ENCODE peak calls at places on chromosomes 7 and 10, in eight cellular contexts. One of them, this sample, is unnamed.

GRCh38 chr10:124125305-124126116 is 32.1 kb upstream of the CHST15 start:
- DNase-seq in Panc1: no peak
- DNase-seq in left ventricle myocardium inferior: no peak
- DNase-seq in dorsolateral prefrontal cortex: no peak
- DNase-seq in tibial artery: no peak
- DNase-seq in OCI-LY7: peak; percentile 82
- DNase-seq in brain microvascular endothelial cell: no peak
- DNase-seq in vagina: no peak
- DNase-seq in this sample: no peak

GRCh38 chr10:110013615-110014293 is 6.0 kb downstream of the ADD3 start:
- DNase-seq in vagina: no peak
- DNase-seq in tibial artery: no peak
- DNase-seq in left ventricle myocardium inferior: no peak
- DNase-seq in dorsolateral prefrontal cortex: no peak
- DNase-seq in Panc1: no peak
- DNase-seq in OCI-LY7: no peak
- DNase-seq in brain microvascular endothelial cell: no peak
- DNase-seq in this sample: peak; percentile 2

GRCh38 chr10:1673568-1674345 is 63.6 kb downstream of the ADARB2 start:
- DNase-seq in left ventricle myocardium inferior: no peak
- DNase-seq in Panc1: no peak
- DNase-seq in OCI-LY7: no peak
- DNase-seq in dorsolateral prefrontal cortex: no peak
- DNase-seq in vagina: no peak
- DNase-seq in tibial artery: peak; percentile 31
- DNase-seq in brain microvascular endothelial cell: no peak
- DNase-seq in this sample: no peak

GRCh38 chr10:124541076-124541903 is 79.7 kb downstream of the LHPP start:
- DNase-seq in brain microvascular endothelial cell: no peak
- DNase-seq in Panc1: no peak
- DNase-seq in left ventricle myocardium inferior: no peak
- DNase-seq in OCI-LY7: no peak
- DNase-seq in tibial artery: no peak
- DNase-seq in dorsolateral prefrontal cortex: no peak
- DNase-seq in vagina: no peak
- DNase-seq in this sample: no peak

GRCh38 chr10:100730739-100731602 is 14.4 kb upstream of the PAX2 start:
- DNase-seq in Panc1: no peak
- DNase-seq in dorsolateral prefrontal cortex: no peak
- DNase-seq in tibial artery: no peak
- DNase-seq in vagina: no peak
- DNase-seq in left ventricle myocardium inferior: no peak
- DNase-seq in OCI-LY7: no peak
- DNase-seq in brain microvascular endothelial cell: peak; percentile 31
- DNase-seq in this sample: no peak

GRCh38 chr10:46319383-46319782 is 32.6 kb downstream of the ANTXRL start:
- DNase-seq in tibial artery: no peak
- DNase-seq in brain microvascular endothelial cell: no peak
- DNase-seq in OCI-LY7: no peak
- DNase-seq in Panc1: no peak
- DNase-seq in dorsolateral prefrontal cortex: no peak
- DNase-seq in vagina: no peak
- DNase-seq in left ventricle myocardium inferior: no peak
- DNase-seq in this sample: no peak

GRCh38 chr10:100743626-100744135 is 1.7 kb upstream of the PAX2 start:
- DNase-seq in Panc1: no peak
- DNase-seq in left ventricle myocardium inferior: no peak
- DNase-seq in vagina: no peak
- DNase-seq in tibial artery: no peak
- DNase-seq in OCI-LY7: peak; percentile 70
- DNase-seq in brain microvascular endothelial cell: no peak
- DNase-seq in dorsolateral prefrontal cortex: no peak
- DNase-seq in this sample: no peak

GRCh38 chr10:104923501-104923900 is 282.4 kb downstream of the SORCS3 start:
- DNase-seq in Panc1: no peak
- DNase-seq in dorsolateral prefrontal cortex: no peak
- DNase-seq in left ventricle myocardium inferior: no peak
- DNase-seq in brain microvascular endothelial cell: no peak
- DNase-seq in vagina: no peak
- DNase-seq in tibial artery: no peak
- DNase-seq in OCI-LY7: no peak
- DNase-seq in this sample: no peak

GRCh38 chr10:3678629-3679227 is 106.3 kb downstream of the KLF6 start:
- DNase-seq in left ventricle myocardium inferior: no peak
- DNase-seq in Panc1: no peak
- DNase-seq in tibial artery: no peak
- DNase-seq in vagina: no peak
- DNase-seq in OCI-LY7: no peak
- DNase-seq in dorsolateral prefrontal cortex: no peak
- DNase-seq in brain microvascular endothelial cell: no peak
- DNase-seq in this sample: no peak
- H3K27ac ChIP-seq in left ventricle myocardium inferior: no peak overlapping the region
- H3K27ac ChIP-seq in Panc1: no peak overlapping the region
- H3K27ac ChIP-seq in tibial artery: no peak overlapping the region
- H3K27ac ChIP-seq in vagina: no peak overlapping the region
- H3K27ac ChIP-seq in OCI-LY7: no peak overlapping the region
- H3K27ac ChIP-seq in dorsolateral prefrontal cortex: no peak overlapping the region
- H3K27ac ChIP-seq in brain microvascular endothelial cell: no peak overlapping the region
- H3K27ac ChIP-seq in this sample: no peak overlapping the region

DNA sequence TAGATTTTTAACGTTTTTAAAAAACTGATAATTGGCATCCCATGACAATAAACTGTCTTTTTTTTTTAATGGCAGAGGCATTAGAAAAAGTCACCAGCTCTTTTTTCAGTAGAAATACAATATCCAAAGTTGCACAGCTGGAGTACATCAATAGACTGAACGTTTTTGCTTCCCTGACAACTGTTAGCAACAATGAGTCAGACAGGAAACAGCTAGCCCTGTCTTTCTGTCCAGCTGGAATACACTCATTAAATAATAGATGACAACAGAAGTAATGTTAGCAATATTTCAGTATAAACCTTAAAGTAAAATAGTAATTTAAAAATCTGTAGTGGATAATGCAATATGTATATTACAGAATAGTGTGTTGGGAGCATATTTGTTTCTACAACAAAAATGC is 173.5 kb downstream of the SLC16A9 start:
- DNase-seq in tibial artery: no peak
- DNase-seq in brain microvascular endothelial cell: peak; percentile 83
- DNase-seq in OCI-LY7: no peak
- DNase-seq in left ventricle myocardium inferior: no peak
- DNase-seq in vagina: no peak
- DNase-seq in Panc1: no peak
- DNase-seq in dorsolateral prefrontal cortex: no peak
- DNase-seq in this sample: no peak
- H3K27ac ChIP-seq in tibial artery: peak overlapping the region; percentile 64
- H3K27ac ChIP-seq in brain microvascular endothelial cell: peak overlapping the region; percentile 80
- H3K27ac ChIP-seq in OCI-LY7: no peak overlapping the region
- H3K27ac ChIP-seq in left ventricle myocardium inferior: peak overlapping the region; percentile 81
- H3K27ac ChIP-seq in vagina: peak overlapping the region; percentile 77
- H3K27ac ChIP-seq in Panc1: no peak overlapping the region
- H3K27ac ChIP-seq in dorsolateral prefrontal cortex: no peak overlapping the region
- H3K27ac ChIP-seq in this sample: no peak overlapping the region

DNA sequence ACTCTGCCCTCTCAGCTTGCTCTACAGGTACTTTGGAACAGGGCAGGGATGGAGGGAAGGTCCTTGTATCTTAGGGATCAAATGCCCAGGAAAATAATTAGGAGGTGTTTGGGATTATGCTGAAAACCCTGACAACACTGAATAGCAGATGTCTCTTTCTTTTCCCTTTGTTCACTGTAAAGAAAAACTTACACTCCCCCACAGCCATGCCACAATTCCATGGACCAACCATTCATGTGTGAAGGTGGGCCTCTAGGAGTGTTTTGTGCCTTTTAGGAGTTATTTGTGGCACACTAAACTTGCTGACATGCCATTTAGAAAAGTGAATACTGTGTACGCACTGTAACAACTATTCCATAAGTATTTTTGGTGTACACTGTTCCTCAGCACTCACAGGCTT is 108.1 kb downstream of the SNX10 start:
- DNase-seq in OCI-LY7: no peak
- DNase-seq in Panc1: no peak
- DNase-seq in left ventricle myocardium inferior: no peak
- DNase-seq in dorsolateral prefrontal cortex: no peak
- DNase-seq in tibial artery: no peak
- DNase-seq in brain microvascular endothelial cell: no peak
- DNase-seq in vagina: no peak
- DNase-seq in this sample: no peak
- H3K27ac ChIP-seq in OCI-LY7: peak overlapping the region; percentile 94
- H3K27ac ChIP-seq in Panc1: no peak overlapping the region
- H3K27ac ChIP-seq in left ventricle myocardium inferior: no peak overlapping the region
- H3K27ac ChIP-seq in dorsolateral prefrontal cortex: no peak overlapping the region
- H3K27ac ChIP-seq in tibial artery: no peak overlapping the region
- H3K27ac ChIP-seq in brain microvascular endothelial cell: no peak overlapping the region
- H3K27ac ChIP-seq in vagina: no peak overlapping the region
- H3K27ac ChIP-seq in this sample: no peak overlapping the region

GRCh38 chr7:34123316-34123715 is 218.0 kb downstream of the BMPER start:
- DNase-seq in OCI-LY7: no peak
- DNase-seq in dorsolateral prefrontal cortex: no peak
- DNase-seq in tibial artery: no peak
- DNase-seq in Panc1: no peak
- DNase-seq in brain microvascular endothelial cell: no peak
- DNase-seq in vagina: no peak
- DNase-seq in left ventricle myocardium inferior: no peak
- DNase-seq in this sample: no peak

GRCh38 chr7:34128762-34129161 is 223.4 kb downstream of the BMPER start:
- DNase-seq in vagina: no peak
- DNase-seq in Panc1: no peak
- DNase-seq in OCI-LY7: no peak
- DNase-seq in tibial artery: no peak
- DNase-seq in dorsolateral prefrontal cortex: no peak
- DNase-seq in brain microvascular endothelial cell: peak; percentile 81
- DNase-seq in left ventricle myocardium inferior: no peak
- DNase-seq in this sample: no peak

GRCh38 chr7:34130558-34131285 is 225.4 kb downstream of the BMPER start:
- DNase-seq in tibial artery: no peak
- DNase-seq in left ventricle myocardium inferior: no peak
- DNase-seq in OCI-LY7: no peak
- DNase-seq in vagina: no peak
- DNase-seq in Panc1: no peak
- DNase-seq in dorsolateral prefrontal cortex: no peak
- DNase-seq in brain microvascular endothelial cell: no peak
- DNase-seq in this sample: no peak

GRCh38 chr7:34121366-34121765 is 216.0 kb downstream of the BMPER start:
- DNase-seq in Panc1: no peak
- DNase-seq in dorsolateral prefrontal cortex: no peak
- DNase-seq in left ventricle myocardium inferior: no peak
- DNase-seq in brain microvascular endothelial cell: no peak
- DNase-seq in OCI-LY7: no peak
- DNase-seq in tibial artery: no peak
- DNase-seq in vagina: no peak
- DNase-seq in this sample: no peak

DNA sequence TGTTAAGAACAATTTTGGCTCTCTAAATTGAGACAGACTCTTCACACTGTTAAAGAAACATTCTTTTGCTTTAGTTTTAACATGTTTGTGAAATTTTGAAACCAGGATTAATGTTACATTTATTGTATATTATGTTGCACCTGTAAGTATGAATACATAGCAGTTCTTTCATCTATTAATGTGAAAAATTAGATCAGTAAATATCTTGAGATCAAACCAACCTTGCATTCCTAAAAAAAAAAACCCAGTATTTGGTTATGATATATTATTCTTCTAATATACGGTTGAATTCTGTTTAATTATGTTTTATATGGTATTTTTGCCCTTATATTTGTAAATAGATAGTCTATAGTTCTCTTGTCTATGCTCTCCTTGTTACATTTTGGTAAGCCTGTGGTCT is 219.4 kb downstream of the BMPER start:
- DNase-seq in dorsolateral prefrontal cortex: no peak
- DNase-seq in OCI-LY7: no peak
- DNase-seq in left ventricle myocardium inferior: no peak
- DNase-seq in Panc1: no peak
- DNase-seq in brain microvascular endothelial cell: no peak
- DNase-seq in vagina: no peak
- DNase-seq in tibial artery: no peak
- DNase-seq in this sample: no peak
- H3K27ac ChIP-seq in dorsolateral prefrontal cortex: no peak overlapping the region
- H3K27ac ChIP-seq in OCI-LY7: no peak overlapping the region
- H3K27ac ChIP-seq in left ventricle myocardium inferior: no peak overlapping the region
- H3K27ac ChIP-seq in Panc1: no peak overlapping the region
- H3K27ac ChIP-seq in brain microvascular endothelial cell: no peak overlapping the region
- H3K27ac ChIP-seq in vagina: no peak overlapping the region
- H3K27ac ChIP-seq in tibial artery: no peak overlapping the region
- H3K27ac ChIP-seq in this sample: no peak overlapping the region

GRCh38 chr10:33084388-33084896 is 126.4 kb upstream of the ITGB1 start:
- DNase-seq in dorsolateral prefrontal cortex: no peak
- DNase-seq in left ventricle myocardium inferior: no peak
- DNase-seq in brain microvascular endothelial cell: no peak
- DNase-seq in tibial artery: no peak
- DNase-seq in OCI-LY7: no peak
- DNase-seq in Panc1: no peak
- DNase-seq in vagina: no peak
- DNase-seq in this sample: no peak
- H3K27ac ChIP-seq in dorsolateral prefrontal cortex: no peak overlapping the region
- H3K27ac ChIP-seq in left ventricle myocardium inferior: no peak overlapping the region
- H3K27ac ChIP-seq in brain microvascular endothelial cell: no peak overlapping the region
- H3K27ac ChIP-seq in tibial artery: no peak overlapping the region
- H3K27ac ChIP-seq in OCI-LY7: no peak overlapping the region
- H3K27ac ChIP-seq in Panc1: no peak overlapping the region
- H3K27ac ChIP-seq in vagina: no peak overlapping the region
- H3K27ac ChIP-seq in this sample: no peak overlapping the region

GRCh38 chr7:30252885-30253795 is 31.3 kb upstream of the ZNRF2 start:
- DNase-seq in left ventricle myocardium inferior: peak; percentile 66
- DNase-seq in dorsolateral prefrontal cortex: peak; percentile 48
- DNase-seq in brain microvascular endothelial cell: peak; percentile 31
- DNase-seq in Panc1: no peak
- DNase-seq in tibial artery: peak; percentile 71
- DNase-seq in OCI-LY7: no peak
- DNase-seq in vagina: no peak
- DNase-seq in this sample: peak; percentile 7
- H3K27ac ChIP-seq in left ventricle myocardium inferior: peak overlapping the region; percentile 57
- H3K27ac ChIP-seq in dorsolateral prefrontal cortex: no peak overlapping the region
- H3K27ac ChIP-seq in brain microvascular endothelial cell: no peak overlapping the region
- H3K27ac ChIP-seq in Panc1: no peak overlapping the region
- H3K27ac ChIP-seq in tibial artery: no peak overlapping the region
- H3K27ac ChIP-seq in OCI-LY7: no peak overlapping the region
- H3K27ac ChIP-seq in vagina: no peak overlapping the region
- H3K27ac ChIP-seq in this sample: no peak overlapping the region

GRCh38 chr10:31381766-31382316 is 62.8 kb downstream of the ZEB1 start:
- DNase-seq in brain microvascular endothelial cell: peak; percentile 7
- DNase-seq in left ventricle myocardium inferior: no peak
- DNase-seq in dorsolateral prefrontal cortex: no peak
- DNase-seq in vagina: no peak
- DNase-seq in Panc1: no peak
- DNase-seq in OCI-LY7: no peak
- DNase-seq in tibial artery: peak; percentile 63
- DNase-seq in this sample: no peak

GRCh38 chr10:31384589-31384949 is 65.6 kb downstream of the ZEB1 start:
- DNase-seq in dorsolateral prefrontal cortex: no peak
- DNase-seq in OCI-LY7: no peak
- DNase-seq in vagina: no peak
- DNase-seq in Panc1: no peak
- DNase-seq in tibial artery: no peak
- DNase-seq in brain microvascular endothelial cell: no peak
- DNase-seq in left ventricle myocardium inferior: no peak
- DNase-seq in this sample: no peak

GRCh38 chr10:31381171-31381570 is 62.2 kb downstream of the ZEB1 start:
- DNase-seq in dorsolateral prefrontal cortex: no peak
- DNase-seq in left ventricle myocardium inferior: no peak
- DNase-seq in brain microvascular endothelial cell: no peak
- DNase-seq in OCI-LY7: no peak
- DNase-seq in Panc1: no peak
- DNase-seq in vagina: no peak
- DNase-seq in tibial artery: no peak
- DNase-seq in this sample: no peak

GRCh38 chr10:31383810-31384588 is 65.0 kb downstream of the ZEB1 start:
- DNase-seq in left ventricle myocardium inferior: no peak
- DNase-seq in dorsolateral prefrontal cortex: no peak
- DNase-seq in vagina: no peak
- DNase-seq in tibial artery: no peak
- DNase-seq in brain microvascular endothelial cell: no peak
- DNase-seq in Panc1: no peak
- DNase-seq in OCI-LY7: no peak
- DNase-seq in this sample: no peak
- H3K27ac ChIP-seq in left ventricle myocardium inferior: no peak overlapping the region
- H3K27ac ChIP-seq in dorsolateral prefrontal cortex: no peak overlapping the region
- H3K27ac ChIP-seq in vagina: no peak overlapping the region
- H3K27ac ChIP-seq in tibial artery: no peak overlapping the region
- H3K27ac ChIP-seq in brain microvascular endothelial cell: no peak overlapping the region
- H3K27ac ChIP-seq in Panc1: no peak overlapping the region
- H3K27ac ChIP-seq in OCI-LY7: no peak overlapping the region
- H3K27ac ChIP-seq in this sample: no peak overlapping the region